ENCODE peak calls at places on chromosomes 5 and 9, in six cellular contexts. Z is neuronal stem cell, W is mesendoderm, B is IMR-90, G is trophoblast cell, R is H1. X is an unnamed sample.

GRCh38 chr9:112198646-112199045 is 23.5 kb upstream of the SUSD1 start:
- DNase-seq in G (no peak), W (no peak), R (no peak), Z (no peak), B (no peak), X (no peak)

GRCh38 chr5:143019614-143020515 is 249.7 kb downstream of the ARHGAP26 start:
- DNase-seq in R (no peak), W (peak), B (no peak), Z (no peak), G (no peak), X (peak)

GRCh38 chr9:97601228-97601898 is 31.8 kb downstream of the TSTD2 start:
- DNase-seq in R (no peak), W (no peak), Z (no peak), B (no peak), G (no peak), X (no peak)

GRCh38 chr5:136457390-136458094 is 92.2 kb upstream of the TRPC7 start:
- DNase-seq in G (no peak), B (no peak), Z (no peak), R (no peak), W (no peak), X (no peak)

GRCh38 chr9:114616684-114617520 is 5.8 kb downstream of the TMEM268 start:
- DNase-seq in Z (no peak), W (no peak), R (no peak), B (no peak), G (peak), X (no peak)

GRCh38 chr5:127988149-127988755 is 95.3 kb upstream of the SLC12A2 start:
- DNase-seq in Z (no peak), W (no peak), G (no peak), R (no peak), B (peak), X (peak)

GRCh38 chr9:16312962-16313546 is 557.4 kb downstream of the BNC2 start:
- DNase-seq in W (no peak), R (no peak), Z (no peak), G (no peak), B (no peak), X (no peak)

GRCh38 chr5:63686938-63687337 is 275.3 kb downstream of the HTR1A start:
- DNase-seq in G (no peak), Z (no peak), B (no peak), R (no peak), W (no peak), X (no peak)

GRCh38 chr9:14146201-14146890 is 167.6 kb downstream of the NFIB start:
- DNase-seq in W (no peak), G (no peak), B (no peak), R (no peak), Z (no peak), X (no peak)

GRCh38 chr5:169942181-169942580 is 38.1 kb downstream of the INSYN2B start:
- DNase-seq in Z (no peak), B (no peak), W (no peak), G (no peak), R (no peak), X (no peak)

GRCh38 chr9:1875921-1876448 is 139.2 kb upstream of the SMARCA2 start:
- DNase-seq in W (no peak), B (no peak), R (no peak), Z (no peak), G (no peak), X (no peak)

GRCh38 chr9:92671323-92671722 is 1.4 kb upstream of the IPPK start:
- DNase-seq in Z (no peak), R (no peak), G (peak), B (peak), W (peak), X (peak)

GRCh38 chr9:18636781-18637180 is 162.8 kb downstream of the ADAMTSL1 start:
- DNase-seq in W (no peak), R (no peak), B (no peak), G (no peak), Z (no peak), X (no peak)
- H4K8ac ChIP-seq in W (no peak), R (no peak), B (no peak), G (no peak), Z (no peak), X (no peak)

GRCh38 chr9:23825143-23825531 is 903 bp downstream of the ELAVL2 start:
- DNase-seq in B (no peak), W (peak), G (no peak), R (no peak), Z (no peak), X (no peak)

GRCh38 chr9:23822331-23823169 is 3.5 kb downstream of the ELAVL2 start:
- DNase-seq in W (peak), Z (no peak), B (no peak), R (no peak), G (no peak), X (no peak)

GRCh38 chr9:23826120-23826629 is at the start of gene ELAVL2:
- DNase-seq in B (peak), W (peak), R (peak), Z (peak), G (no peak), X (peak)

GRCh38 chr9:23825700-23826099 is 340 bp downstream of the ELAVL2 start:
- DNase-seq in W (no peak), G (no peak), B (no peak), R (no peak), Z (no peak), X (peak)

GRCh38 chr9:23824241-23825142 is 1.5 kb downstream of the ELAVL2 start:
- DNase-seq in R (no peak), G (no peak), B (no peak), W (peak), Z (no peak), X (peak)
- H3K4me3 ChIP-seq in R (peak), G (peak), B (no peak), W (no peak), Z (peak), X (peak)

GRCh38 chr5:91381774-91382492 is 1.2 kb downstream of the ARRDC3 start:
- DNase-seq in B (peak), R (no peak), W (peak), G (peak), Z (peak), X (peak)

GRCh38 chr5:91379602-91380490 is 3.3 kb downstream of the ARRDC3 start:
- DNase-seq in Z (peak), W (peak), R (peak), B (peak), G (peak), X (peak)

GRCh38 chr5:91378683-91379601 is 4.2 kb downstream of the ARRDC3 start:
- DNase-seq in W (peak), R (no peak), B (no peak), G (no peak), Z (no peak), X (no peak)

GRCh38 chr5:91381134-91381773 is 1.9 kb downstream of the ARRDC3 start:
- DNase-seq in Z (peak), R (no peak), W (no peak), B (no peak), G (no peak), X (no peak)

DNA sequence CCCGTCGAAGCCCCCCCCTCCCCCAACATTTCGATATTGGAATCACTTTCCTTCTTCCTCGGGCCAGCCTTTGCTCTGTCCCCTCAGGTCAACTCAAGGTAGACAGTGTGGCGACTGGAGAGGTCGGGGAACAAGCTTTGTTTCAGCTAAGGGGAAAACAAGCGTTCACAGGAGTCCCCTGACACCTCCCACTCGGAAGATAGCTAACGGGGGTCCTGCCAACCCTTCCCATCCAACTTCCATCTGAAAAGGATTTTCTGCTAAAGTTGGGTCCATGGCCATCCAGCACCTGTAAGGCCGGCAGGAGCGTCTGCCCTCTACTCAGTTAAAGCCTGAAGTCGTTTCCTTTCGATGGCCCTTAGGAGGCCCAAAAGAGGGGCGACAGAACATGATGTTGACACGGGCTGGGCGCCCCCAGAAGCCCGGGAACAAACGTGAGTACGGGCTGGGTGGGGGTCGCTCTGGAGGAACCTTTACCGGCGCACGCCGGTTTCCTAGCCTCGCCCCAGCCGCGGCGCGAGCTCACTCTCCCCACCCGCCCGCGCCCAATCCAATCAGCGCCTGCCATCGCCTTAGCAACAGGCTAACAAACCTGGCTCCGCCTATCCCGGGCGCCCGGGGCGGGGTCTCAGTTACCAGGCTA is 2.5 kb downstream of the ARRDC3 start:
- DNase-seq in Z (peak), W (peak), R (peak), G (peak), B (peak), X (peak)
- H2AK5ac ChIP-seq in Z (no peak), W (no peak), R (peak), G (peak), B (peak), X (peak)

DNA sequence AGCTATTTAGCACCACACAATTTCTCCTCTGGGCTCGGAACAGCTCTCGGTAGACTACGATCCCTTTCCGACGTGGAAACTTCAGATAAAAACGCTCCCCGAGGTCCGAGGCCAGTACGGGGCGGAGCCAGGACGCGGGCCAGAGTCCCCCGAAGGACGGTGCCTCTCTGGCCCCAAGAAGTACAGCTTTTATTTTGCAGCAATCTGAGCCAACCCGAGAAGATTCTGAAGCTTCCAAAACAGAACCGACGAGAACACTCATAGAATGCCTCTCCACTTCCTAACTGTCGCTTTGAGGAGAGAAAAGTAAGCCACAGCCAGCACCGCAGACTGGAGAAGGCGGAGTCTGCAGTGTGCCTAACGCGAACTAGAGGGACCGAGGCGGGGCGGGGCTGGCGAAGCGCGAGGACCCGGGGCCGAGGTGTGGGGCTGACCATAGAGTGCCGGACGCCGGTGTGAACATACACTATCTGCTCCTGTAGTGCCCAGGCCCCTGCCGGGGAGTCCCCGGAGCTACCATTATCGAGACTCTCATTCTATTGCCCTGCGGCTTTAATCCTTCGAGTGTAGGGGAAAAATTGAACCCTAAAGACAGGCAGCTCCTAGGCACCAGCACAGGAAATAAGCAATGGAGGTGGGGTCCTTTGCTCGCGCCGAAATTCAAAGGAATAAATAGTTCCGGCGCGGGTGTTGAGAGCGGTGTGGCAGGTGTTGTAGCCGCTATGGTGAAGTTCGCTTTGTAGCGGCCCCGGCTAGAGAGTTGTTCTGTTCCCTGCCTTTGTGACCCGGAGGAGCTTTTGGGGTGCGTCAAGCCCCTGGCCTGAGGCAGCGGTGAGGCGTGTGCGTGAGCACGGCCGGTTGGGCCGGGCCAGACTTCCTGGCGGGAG is at the start of gene SMC2:
- DNase-seq in W (peak), R (peak), G (peak), Z (peak), B (peak), X (peak)
- H4K8ac ChIP-seq in W (peak), R (peak), G (peak), Z (no peak), B (peak), X (peak)

DNA sequence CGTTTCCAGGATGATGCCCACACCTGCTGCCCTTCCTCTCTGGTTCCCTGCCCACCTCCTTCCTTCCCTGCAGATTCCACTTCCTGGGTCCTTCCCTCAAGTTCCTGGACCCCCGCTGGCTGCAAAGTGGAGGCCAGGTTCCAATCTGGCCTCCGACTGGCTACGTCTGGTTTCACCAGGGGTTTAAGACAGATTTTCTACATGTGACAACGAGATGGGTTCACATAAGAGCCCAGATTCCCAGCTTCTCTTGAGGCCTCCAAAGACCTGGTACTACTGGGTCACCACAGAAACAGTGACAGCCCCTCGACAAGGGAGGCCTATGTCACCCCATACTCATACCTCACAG is 2.1 kb downstream of the MGAT4B start:
- DNase-seq in R (no peak), B (no peak), W (no peak), G (no peak), Z (no peak), X (no peak)
- H3K4me3 ChIP-seq in R (no peak), B (no peak), W (no peak), G (no peak), Z (no peak), X (no peak)

GRCh38 chr9:76677481-76678055 is 86.7 kb upstream of the PCA3 start:
- DNase-seq in R (no peak), B (no peak), Z (no peak), G (peak), W (no peak), X (peak)
- H2AK5ac ChIP-seq in R (no peak), B (no peak), Z (no peak), G (no peak), W (no peak), X (no peak)

DNA sequence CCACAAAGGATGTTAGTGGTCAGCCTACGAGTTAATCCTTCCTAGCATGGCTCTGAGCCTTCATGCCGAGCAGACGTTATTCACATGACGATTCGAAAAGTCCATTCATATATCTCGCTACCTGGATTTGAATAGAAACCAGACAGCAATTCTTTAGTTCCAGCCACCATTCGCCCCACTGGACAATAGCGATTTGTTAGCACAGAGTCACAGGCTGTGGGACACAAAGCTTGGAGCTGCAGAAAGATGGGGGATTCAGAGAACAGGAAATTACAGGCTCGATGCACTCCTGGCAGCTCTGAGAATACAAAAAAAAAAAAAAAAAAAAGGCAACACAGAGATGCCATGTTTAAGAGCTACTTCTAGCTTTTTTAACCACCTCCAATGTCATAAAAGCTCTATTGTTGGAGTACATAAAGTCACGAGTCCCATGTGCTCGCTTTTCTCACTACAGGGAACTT is 110.7 kb downstream of the NR6A1 start:
- DNase-seq in R (no peak), B (peak), G (peak), Z (peak), W (peak), X (peak)
- H4K8ac ChIP-seq in R (no peak), B (peak), G (no peak), Z (no peak), W (no peak), X (no peak)